ENCODE peak calls at places on chromosomes 12 and 14, in eight cellular contexts. Z is AG04449, S is fibroblast of lung, E is HCT116, A is A549, W is fibroblast of pulmonary artery, Q is fibroblast of villous mesenchyme, D is foreskin fibroblast. O is an unnamed sample.

GRCh38 chr14:94805726-94806288 is 35.9 kb upstream of the GSC start:
- DNase-seq in S (no peak), Q (no peak), D (no peak), E (no peak), W (peak; percentile 4), A (no peak), Z (no peak), O (no peak)

GRCh38 chr14:43896044-43896443 is 611.0 kb downstream of the FSCB start:
- DNase-seq in D (no peak), A (no peak), E (no peak), Z (no peak), W (no peak), Q (no peak), S (no peak), O (no peak)

GRCh38 chr12:61095131-61095530 is 1165.1 kb upstream of the USP15 start:
- DNase-seq in D (peak; percentile 9), S (no peak), W (no peak), E (no peak), Q (no peak), A (no peak), Z (no peak), O (no peak)

GRCh38 chr12:26428420-26428819 is 233.0 kb downstream of the SSPN start:
- DNase-seq in S (no peak), D (no peak), Z (peak; percentile 23), Q (no peak), W (no peak), A (no peak), E (no peak), O (no peak)

GRCh38 chr14:50823051-50823762 is 7.8 kb downstream of the NIN start:
- DNase-seq in A (no peak), W (no peak), Z (no peak), S (peak; percentile 44), E (no peak), D (no peak), Q (peak; percentile 68), O (no peak)

GRCh38 chr12:43428088-43428600 is 123.9 kb downstream of the ADAMTS20 start:
- DNase-seq in W (no peak), E (no peak), Z (no peak), Q (no peak), S (no peak), D (no peak), A (no peak), O (no peak)

GRCh38 chr14:106605548-106606448 is 1079.4 kb downstream of the TMEM121 start:
- DNase-seq in A (no peak), S (no peak), W (no peak), E (no peak), D (no peak), Q (no peak), Z (no peak), O (no peak)

GRCh38 chr14:53273671-53274072 is 120.5 kb upstream of the DDHD1 start:
- DNase-seq in A (no peak), E (no peak), S (no peak), Z (no peak), Q (peak; percentile 70), D (no peak), W (peak; percentile 72), O (no peak)

GRCh38 chr12:115456946-115457689 is 773.1 kb upstream of the TBX3 start:
- DNase-seq in Q (no peak), W (no peak), E (peak; percentile 24), Z (no peak), D (no peak), A (peak; percentile 28), S (no peak), O (peak; percentile 19)

GRCh38 chr14:102279688-102280348 is 25.1 kb downstream of the MOK start:
- DNase-seq in Z (peak; percentile 100), W (peak; percentile 99), D (peak; percentile 96), S (peak; percentile 73), A (peak; percentile 87), Q (peak; percentile 73), E (peak; percentile 84), O (no peak)

GRCh38 chr14:105665247-105665950 is 139.0 kb downstream of the TMEM121 start:
- DNase-seq in W (no peak), D (no peak), A (no peak), S (no peak), E (no peak), Q (no peak), Z (no peak), O (no peak)

GRCh38 chr12:45388545-45388944 is 172.7 kb downstream of the ANO6 start:
- DNase-seq in A (peak; percentile 54), S (peak; percentile 75), Z (no peak), W (peak; percentile 75), D (peak; percentile 26), Q (peak; percentile 64), E (peak; percentile 6), O (no peak)

GRCh38 chr12:29317556-29318363 is 63.2 kb downstream of the ERGIC2 start:
- DNase-seq in D (peak; percentile 45), S (peak; percentile 63), Z (no peak), E (peak; percentile 54), W (peak; percentile 62), Q (peak; percentile 42), A (peak; percentile 24), O (peak; percentile 9)

GRCh38 chr14:105108516-105108864 is 43.3 kb upstream of the GPR132 start:
- DNase-seq in A (no peak), D (no peak), W (no peak), Z (no peak), Q (no peak), S (no peak), E (no peak), O (no peak)

GRCh38 chr12:26869908-26870459 is 37.0 kb upstream of the ITPR2 start:
- DNase-seq in Q (no peak), A (no peak), S (no peak), E (no peak), Z (no peak), W (no peak), D (no peak), O (peak; percentile 11)

GRCh38 chr12:43104524-43104923 is 447.5 kb downstream of the ADAMTS20 start:
- DNase-seq in D (peak; percentile 57), Z (peak; percentile 17), S (peak; percentile 15), A (no peak), W (peak; percentile 66), E (no peak), Q (peak; percentile 10), O (no peak)

GRCh38 chr12:112096667-112097066 is 11.9 kb downstream of the NAA25 start:
- DNase-seq in Q (peak; percentile 48), S (peak; percentile 51), Z (peak; percentile 16), A (peak; percentile 57), W (peak; percentile 35), E (peak; percentile 87), D (peak; percentile 78), O (no peak)

GRCh38 chr14:89408907-89409675 is 7.9 kb downstream of the FOXN3 start:
- DNase-seq in W (no peak), E (no peak), S (no peak), Z (no peak), D (no peak), A (no peak), Q (no peak), O (no peak)

GRCh38 chr12:56299308-56299852 is 750 bp downstream of the CS start:
- DNase-seq in S (no peak), Z (no peak), E (no peak), W (no peak), A (no peak), D (peak; percentile 14), Q (peak; percentile 5), O (no peak)

GRCh38 chr12:76375939-76376338 is 27.7 kb upstream of the BBS10 start:
- DNase-seq in Q (peak; percentile 4), E (no peak), D (no peak), W (peak; percentile 8), A (no peak), Z (no peak), S (no peak), O (no peak)

GRCh38 chr12:71475280-71475679 is 35.7 kb downstream of the LGR5 start:
- DNase-seq in W (peak; percentile 45), Q (no peak), D (peak; percentile 78), E (no peak), A (no peak), Z (no peak), S (no peak), O (no peak)

GRCh38 chr12:115964214-115964613 is 313.3 kb downstream of the MED13L start:
- DNase-seq in W (no peak), E (no peak), S (no peak), Q (no peak), D (no peak), Z (no peak), A (no peak), O (no peak)

GRCh38 chr14:67477926-67478915 is 10.3 kb downstream of the TMEM229B start:
- DNase-seq in A (no peak), W (no peak), D (no peak), Z (no peak), S (no peak), Q (no peak), E (no peak), O (no peak)

GRCh38 chr12:6352198-6353173 is 10.6 kb upstream of the TNFRSF1A start:
- DNase-seq in Q (no peak), Z (no peak), S (no peak), W (no peak), D (no peak), E (no peak), A (no peak), O (no peak)

GRCh38 chr12:6355491-6356373 is 13.9 kb upstream of the TNFRSF1A start:
- DNase-seq in Z (no peak), Q (no peak), S (no peak), D (no peak), A (no peak), E (no peak), W (no peak), O (no peak)

GRCh38 chr12:6356374-6356820 is 14.5 kb upstream of the TNFRSF1A start:
- DNase-seq in A (no peak), Q (no peak), Z (no peak), E (no peak), D (no peak), W (no peak), S (no peak), O (no peak)

GRCh38 chr12:6351622-6352021 is 9.7 kb upstream of the TNFRSF1A start:
- DNase-seq in D (no peak), W (no peak), E (no peak), Z (no peak), S (no peak), A (no peak), Q (no peak), O (no peak)

GRCh38 chr12:6354539-6355393 is 12.9 kb upstream of the TNFRSF1A start:
- DNase-seq in A (no peak), Q (no peak), S (no peak), E (no peak), D (no peak), Z (no peak), W (no peak), O (no peak)
- TF ChIP-seq CTCF in A (no peak), Q (no peak), S (no peak), E (no peak), D (no peak), Z (no peak), W (no peak), O (no peak)

GRCh38 chr12:2834581-2835491 is at the start of gene NRIP2:
- DNase-seq in Z (no peak), D (peak; percentile 21), W (peak; percentile 70), A (no peak), E (no peak), Q (peak; percentile 76), S (peak; percentile 86), O (peak; percentile 50)
- TF ChIP-seq CTCF in Z (no peak), D (no peak), W (peak; percentile 22), A (no peak), E (no peak), Q (peak; percentile 22), S (peak; percentile 44), O (no peak)

GRCh38 chr14:24310666-24311604 is at the start of gene LTB4R:
- DNase-seq in E (no peak), W (peak; percentile 82), S (peak; percentile 77), A (no peak), D (peak; percentile 75), Z (no peak), Q (peak; percentile 58), O (no peak)
- TF ChIP-seq CTCF in E (no peak), W (no peak), S (peak; percentile 9), A (no peak), D (peak; percentile 16), Z (peak; percentile 48), Q (peak; percentile 4), O (no peak)

GRCh38 chr12:4816776-4817530 is 92.8 kb upstream of the KCNA1 start:
- DNase-seq in Q (no peak), A (no peak), S (no peak), D (no peak), Z (no peak), E (no peak), W (no peak), O (no peak)
- TF ChIP-seq CTCF in Q (no peak), A (no peak), S (no peak), D (no peak), Z (no peak), E (no peak), W (no peak), O (no peak)